ENCODE peak calls at places on chromosomes 3 and 15, in five cellular contexts. X is activated T-helper 1 cell treated with anti-CD3 and anti-CD28 coated beads, Interleukin-2, amount 50 U/mL, for 16 hours; Q is activated CD4-positive, alpha-beta T cell treated with anti-CD3 and anti-CD28 coated beads, Interleukin-2, amount 50 U/mL, for 1 hour; M is hippocampal formation; H is NCI-H460. F is an unnamed sample.

GRCh38 chr3:36648241-36649034 is 115.9 kb downstream of the DCLK3 start:
- DNase-seq in X (no peak), H (peak), M (no peak), Q (no peak), F (no peak)

GRCh38 chr3:58528629-58529028 is 8.4 kb downstream of the ACOX2 start:
- DNase-seq in X (no peak), H (no peak), Q (no peak), M (no peak), F (no peak)

GRCh38 chr15:49235446-49236207 is 65.6 kb downstream of the GALK2 start:
- DNase-seq in X (no peak), M (peak), H (peak), Q (peak), F (no peak)

GRCh38 chr3:34858067-34858466 is 781.3 kb upstream of the ARPP21 start:
- DNase-seq in X (no peak), M (no peak), H (no peak), Q (no peak), F (no peak)

GRCh38 chr3:60754617-60755016 is 496.6 kb downstream of the FHIT start:
- DNase-seq in Q (no peak), H (no peak), X (no peak), M (no peak), F (no peak)

GRCh38 chr3:58106640-58107039 is 98.4 kb downstream of the FLNB start:
- DNase-seq in H (no peak), X (no peak), M (no peak), Q (no peak), F (no peak)

GRCh38 chr3:12175844-12176453 is 17.2 kb upstream of the TIMP4 start:
- DNase-seq in Q (peak), X (no peak), M (peak), H (no peak), F (peak)

GRCh38 chr3:64539451-64540196 is 148.2 kb downstream of the ADAMTS9 start:
- DNase-seq in Q (no peak), H (no peak), X (no peak), M (no peak), F (no peak)

GRCh38 chr15:90558182-90558581 is 28.5 kb downstream of the CRTC3 start:
- DNase-seq in H (no peak), M (no peak), X (no peak), Q (no peak), F (no peak)

GRCh38 chr3:188635258-188636038 is 481.5 kb downstream of the LPP start:
- DNase-seq in H (no peak), M (no peak), X (no peak), Q (no peak), F (no peak)

GRCh38 chr3:143239026-143239425 is 119.5 kb downstream of the CHST2 start:
- DNase-seq in M (no peak), H (no peak), X (no peak), Q (no peak), F (no peak)

GRCh38 chr3:140206196-140207040 is 271.4 kb downstream of the CLSTN2 start:
- DNase-seq in M (no peak), H (no peak), Q (no peak), X (no peak), F (no peak)

GRCh38 chr3:102113421-102114041 is 264.2 kb downstream of the NFKBIZ start:
- DNase-seq in H (no peak), X (no peak), M (no peak), Q (no peak), F (no peak)

GRCh38 chr3:196788509-196788908 is 48.9 kb downstream of the PAK2 start:
- DNase-seq in Q (no peak), H (no peak), M (no peak), X (no peak), F (no peak)

GRCh38 chr3:158058775-158059174 is 47.4 kb downstream of the SHOX2 start:
- DNase-seq in H (no peak), Q (no peak), X (no peak), M (no peak), F (no peak)

GRCh38 chr3:95609411-95609810 is 1205.0 kb upstream of the EPHA6 start:
- DNase-seq in X (no peak), M (no peak), H (no peak), Q (no peak), F (no peak)

GRCh38 chr3:71202848-71203390 is 380.6 kb downstream of the FOXP1 start:
- DNase-seq in M (no peak), Q (no peak), X (no peak), H (no peak), F (no peak)

GRCh38 chr3:25080461-25080860 is 347.6 kb upstream of the RARB start:
- DNase-seq in X (no peak), M (no peak), Q (no peak), H (no peak), F (no peak)

GRCh38 chr3:40713795-40714194 is 189.0 kb downstream of the ZNF621 start:
- DNase-seq in X (no peak), M (no peak), H (no peak), Q (no peak), F (no peak)

GRCh38 chr15:68317281-68318007 is 39.9 kb downstream of the FEM1B start:
- DNase-seq in Q (no peak), X (no peak), M (no peak), H (no peak), F (no peak)